ENCODE peak calls at places on chromosome 13, in six cellular contexts. F, A, Y, N, U and W are unnamed samples.

GRCh38 chr13:42041017-42041683 is 7.3 kb upstream of the DGKH start:
- DNase-seq in F (peak; percentile 22), A (peak; percentile 74), Y (peak; percentile 46), N (peak; percentile 50), U (peak; percentile 77), W (no peak)

GRCh38 chr13:30908416-30908980 is 2.4 kb downstream of the MEDAG start:
- DNase-seq in F (peak; percentile 69), A (no peak), Y (peak; percentile 60), N (no peak), U (no peak), W (no peak)

GRCh38 chr13:42652642-42653415 is 78.9 kb downstream of the TNFSF11 start:
- DNase-seq in F (no peak), A (no peak), Y (no peak), N (no peak), U (no peak), W (no peak)

GRCh38 chr13:47426126-47426849 is 529.4 kb upstream of the HTR2A start:
- DNase-seq in F (peak; percentile 67), A (peak; percentile 70), Y (peak; percentile 97), N (peak; percentile 30), U (no peak), W (no peak)

GRCh38 chr13:52827839-52828238 is 20.6 kb downstream of the PCDH8 start:
- DNase-seq in F (no peak), A (no peak), Y (no peak), N (no peak), U (no peak), W (no peak)

GRCh38 chr13:41505209-41505835 is 48.0 kb downstream of the RGCC start:
- DNase-seq in F (no peak), A (no peak), Y (peak; percentile 95), N (no peak), U (no peak), W (no peak)

GRCh38 chr13:95956589-95957148 is 96.5 kb downstream of the UGGT2 start:
- DNase-seq in F (no peak), A (no peak), Y (peak; percentile 23), N (no peak), U (peak; percentile 29), W (no peak)

GRCh38 chr13:77810430-77810829 is 108.2 kb downstream of the EDNRB start:
- DNase-seq in F (no peak), A (no peak), Y (peak; percentile 51), N (no peak), U (no peak), W (no peak)

GRCh38 chr13:21081926-21082325 is 20.5 kb upstream of the LATS2 start:
- DNase-seq in F (no peak), A (no peak), Y (no peak), N (no peak), U (no peak), W (no peak)

DNA sequence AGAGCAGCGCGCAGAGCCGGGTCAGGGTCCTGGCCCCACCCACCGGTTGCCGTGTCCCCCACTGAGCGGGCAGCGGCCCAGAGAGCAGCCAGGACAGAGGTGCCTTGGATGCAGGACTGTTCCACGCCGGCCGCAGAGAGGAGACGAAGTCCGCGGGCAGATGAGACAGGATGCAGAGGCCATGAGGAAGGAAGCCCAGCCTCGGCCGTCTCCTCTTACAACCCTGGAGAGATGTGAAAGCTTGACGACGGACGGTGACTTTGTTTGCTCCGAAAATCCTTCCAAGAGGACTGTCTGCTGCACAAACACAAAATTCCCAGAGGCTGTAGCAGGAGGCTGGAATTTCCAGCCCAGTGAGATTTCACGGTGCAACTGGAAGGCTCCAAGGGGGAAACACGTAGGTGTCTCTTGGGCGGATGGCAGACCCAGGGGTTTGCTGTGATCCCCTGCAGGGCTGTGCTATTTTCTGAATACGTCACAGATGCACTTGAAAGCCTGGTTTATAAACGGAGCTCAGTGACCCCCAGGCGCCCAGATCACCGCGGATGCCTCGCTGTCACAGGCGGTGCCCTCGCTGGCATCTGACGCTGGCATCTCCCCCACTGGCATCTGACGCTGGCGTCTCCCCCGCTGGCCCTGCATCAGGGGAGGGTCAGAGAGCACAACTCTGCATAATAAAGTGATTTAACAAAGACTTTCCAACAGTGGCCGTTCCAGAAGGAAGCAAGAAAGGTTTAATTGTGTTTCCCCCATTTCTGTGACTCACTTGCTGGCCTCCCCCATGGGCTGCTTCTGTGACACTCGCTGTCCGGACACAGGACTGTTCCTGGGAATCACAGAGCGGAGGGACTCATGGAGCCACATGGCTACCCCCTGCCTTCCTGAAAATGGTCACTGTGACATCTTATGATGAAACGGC is 62.0 kb upstream of the C13orf46 start:
- DNase-seq in F (peak; percentile 69), A (no peak), Y (peak; percentile 41), N (peak; percentile 51), U (no peak), W (no peak)
- H3K36me3 ChIP-seq in F (peaks cover 2% of the 10 kb centered on the region), A (no peaks in the 10 kb centered on the region), Y (peaks cover 19% of the 10 kb centered on the region), N (no peaks in the 10 kb centered on the region), U (peaks cover 14% of the 10 kb centered on the region), W (peaks cover 2% of the 10 kb centered on the region)

GRCh38 chr13:104567114-104567513 is 1500.9 kb upstream of the SLC10A2 start:
- DNase-seq in F (no peak), A (no peak), Y (no peak), N (no peak), U (no peak), W (no peak)

GRCh38 chr13:104577029-104577820 is 1511.0 kb upstream of the SLC10A2 start:
- DNase-seq in F (no peak), A (no peak), Y (no peak), N (no peak), U (no peak), W (no peak)

GRCh38 chr13:104565888-104566287 is 1499.7 kb upstream of the SLC10A2 start:
- DNase-seq in F (no peak), A (no peak), Y (no peak), N (no peak), U (no peak), W (no peak)

GRCh38 chr13:104571890-104572229 is 1505.6 kb upstream of the SLC10A2 start:
- DNase-seq in F (no peak), A (no peak), Y (no peak), N (no peak), U (no peak), W (no peak)

DNA sequence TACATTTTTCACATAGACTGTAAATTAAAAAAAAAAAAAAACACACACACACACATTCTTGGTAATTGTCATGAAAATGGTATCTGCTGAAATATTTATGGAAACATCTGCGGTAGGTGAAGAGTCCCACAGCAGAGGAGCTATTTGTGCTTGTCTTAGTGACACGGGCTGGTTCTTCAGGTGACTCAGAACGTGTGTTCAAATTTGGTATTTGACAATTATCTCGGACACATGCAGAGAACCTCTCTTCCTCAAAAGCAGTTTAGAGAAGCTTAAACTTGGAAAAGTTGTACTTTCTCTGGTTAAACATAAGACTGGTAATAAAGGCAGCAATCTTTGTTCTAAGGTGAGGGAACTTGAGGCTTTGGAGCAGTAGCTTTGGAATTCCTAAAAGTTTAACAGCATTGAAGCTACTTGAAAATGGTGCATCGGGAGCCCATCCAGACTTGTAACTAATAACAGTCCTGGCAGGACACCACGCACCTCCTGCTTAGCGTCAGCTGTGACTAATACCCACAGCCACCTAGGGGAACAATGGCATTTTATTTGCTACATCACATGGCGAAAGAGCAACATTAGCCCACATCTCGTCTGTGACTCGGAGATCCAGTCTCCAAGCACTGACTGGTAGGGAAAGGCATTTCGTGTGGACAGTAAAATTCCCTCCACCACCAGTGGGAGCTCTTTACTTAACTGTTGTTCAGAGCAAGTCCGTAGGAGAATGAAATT is 1505.1 kb upstream of the SLC10A2 start:
- DNase-seq in F (peak; percentile 62), A (peak; percentile 79), Y (peak; percentile 88), N (peak; percentile 28), U (no peak), W (peak; percentile 57)
- TF ChIP-seq CTCF in F (peak; percentile 55), A (peak; percentile 75), Y (peak; percentile 36), N (peak; percentile 65), U (peak; percentile 26), W (peak; percentile 68)

DNA sequence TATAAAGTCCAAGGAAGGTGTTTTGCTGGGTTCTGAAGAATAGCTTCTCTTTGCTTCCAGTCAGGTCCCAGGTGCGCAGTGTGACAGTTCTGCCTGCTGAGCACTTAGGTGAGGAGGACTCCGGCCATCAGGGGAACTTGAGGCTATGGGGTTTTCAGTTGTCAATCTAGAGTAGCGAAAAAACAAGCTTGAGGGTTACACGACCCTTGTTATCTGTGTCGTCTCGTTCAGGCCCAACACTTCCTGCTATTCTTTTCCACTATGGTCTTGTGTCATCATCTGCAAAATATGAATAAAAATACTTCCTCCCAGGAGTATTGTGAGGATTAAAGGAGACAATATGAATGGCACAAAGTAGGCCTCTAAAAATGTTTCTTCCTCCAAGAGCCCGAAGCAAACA is 40.3 kb upstream of the RCBTB2 start:
- DNase-seq in F (no peak), A (no peak), Y (no peak), N (no peak), U (no peak), W (no peak)
- H3K4me3 ChIP-seq in F (no peak overlapping the region), A (no peak overlapping the region), Y (no peak overlapping the region), N (no peak overlapping the region), U (no peak overlapping the region), W (no peak overlapping the region)

GRCh38 chr13:32682740-32683139 is 96.5 kb downstream of the PDS5B start:
- DNase-seq in F (no peak), A (no peak), Y (no peak), N (no peak), U (no peak), W (no peak)

GRCh38 chr13:32687275-32687674 is 101.0 kb downstream of the PDS5B start:
- DNase-seq in F (no peak), A (no peak), Y (no peak), N (no peak), U (no peak), W (no peak)

GRCh38 chr13:32676242-32676641 is 90.0 kb downstream of the PDS5B start:
- DNase-seq in F (no peak), A (no peak), Y (no peak), N (no peak), U (no peak), W (no peak)

GRCh38 chr13:32682130-32682529 is 95.9 kb downstream of the PDS5B start:
- DNase-seq in F (no peak), A (no peak), Y (no peak), N (no peak), U (no peak), W (no peak)
- H3K36me3 ChIP-seq in F (peaks cover 40% of the 10 kb centered on the region), A (peaks cover 8% of the 10 kb centered on the region), Y (no peaks in the 10 kb centered on the region), N (no peaks in the 10 kb centered on the region), U (no peaks in the 10 kb centered on the region), W (peaks cover 5% of the 10 kb centered on the region)

DNA sequence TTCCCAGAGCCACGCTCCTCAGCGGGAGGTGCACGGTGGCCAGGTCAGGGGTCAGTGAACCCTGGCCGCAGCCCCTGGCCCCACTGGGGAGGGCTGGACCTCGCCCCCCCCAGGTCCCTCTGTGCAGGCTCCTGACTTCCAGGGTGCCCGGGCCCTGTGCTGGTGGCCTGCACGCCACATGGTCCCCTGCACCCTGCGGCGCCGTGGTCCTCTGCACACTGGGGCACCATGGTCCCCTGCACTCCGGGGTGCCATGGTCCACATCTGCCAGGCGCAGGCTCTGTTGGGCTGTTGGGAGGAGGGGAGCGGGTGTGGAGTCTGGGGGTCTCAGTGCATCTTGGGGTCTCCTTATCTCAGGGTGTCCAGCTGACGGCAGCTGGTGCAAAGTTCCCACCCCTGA is 23.3 kb upstream of the TMEM255B start:
- DNase-seq in F (no peak), A (no peak), Y (no peak), N (no peak), U (no peak), W (no peak)
- TF ChIP-seq CTCF in F (no peak), A (no peak), Y (no peak), N (no peak), U (no peak), W (no peak)